ENCODE peak calls at places on chromosomes 13 and 19, in five cellular contexts. J, W, V, T and O are unnamed samples.

GRCh38 chr13:95734124-95734523 is 57.2 kb downstream of the DNAJC3 start:
- ATAC-seq in J (no peak), W (no peak), V (no peak), T (no peak), O (no peak)

GRCh38 chr13:110137677-110138008 is 169.3 kb downstream of the COL4A1 start:
- ATAC-seq in J (peak), W (peak), V (peak), T (peak), O (peak)

GRCh38 chr13:109416001-109416400 is 370.4 kb downstream of the IRS2 start:
- ATAC-seq in J (no peak), W (no peak), V (no peak), T (no peak), O (no peak)

GRCh38 chr13:110444226-110444653 is 117.3 kb downstream of the RAB20 start:
- ATAC-seq in J (no peak), W (peak), V (peak), T (peak), O (peak)

GRCh38 chr13:72983085-72983768 is 75.6 kb upstream of the KLF5 start:
- ATAC-seq in J (peak), W (peak), V (no peak), T (peak), O (peak)

GRCh38 chr13:27466513-27466912 is 16.1 kb upstream of the MTIF3 start:
- ATAC-seq in J (no peak), W (no peak), V (no peak), T (no peak), O (no peak)

GRCh38 chr19:50427997-50428425 is 4.7 kb upstream of the MYBPC2 start:
- ATAC-seq in J (no peak), W (peak), V (peak), T (peak), O (peak)

GRCh38 chr13:33207616-33207964 is 78.0 kb downstream of the STARD13 start:
- ATAC-seq in J (peak), W (peak), V (peak), T (peak), O (peak)

GRCh38 chr13:38685974-38686571 is 804 bp upstream of the FREM2 start:
- ATAC-seq in J (peak), W (peak), V (no peak), T (peak), O (no peak)

GRCh38 chr13:50267917-50268316 is 252.7 kb downstream of the KCNRG start:
- ATAC-seq in J (no peak), W (no peak), V (no peak), T (peak), O (no peak)

GRCh38 chr13:19586904-19587634 is 25.7 kb upstream of the TPTE2 start:
- ATAC-seq in J (peak), W (peak), V (peak), T (peak), O (no peak)

GRCh38 chr13:63516124-63516523 is 2100.5 kb upstream of the PCDH20 start:
- ATAC-seq in J (no peak), W (no peak), V (no peak), T (no peak), O (no peak)

GRCh38 chr13:49216334-49216733 is 3.8 kb upstream of the MLNR start:
- ATAC-seq in J (no peak), W (no peak), V (no peak), T (no peak), O (no peak)

GRCh38 chr19:56838930-56839664 is 1.4 kb downstream of the PEG3 start:
- ATAC-seq in J (peak), W (peak), V (peak), T (peak), O (peak)

GRCh38 chr19:28727133-28727834 is 485.7 kb downstream of the UQCRFS1 start:
- ATAC-seq in J (peak), W (no peak), V (no peak), T (peak), O (no peak)

GRCh38 chr19:16394681-16395375 is 70.2 kb downstream of the KLF2 start:
- ATAC-seq in J (no peak), W (no peak), V (no peak), T (peak), O (no peak)

GRCh38 chr13:99307648-99308339 is 595 bp upstream of the GPR183 start:
- ATAC-seq in J (peak), W (peak), V (no peak), T (peak), O (no peak)

GRCh38 chr13:39185326-39185725 is 147.1 kb downstream of the NHLRC3 start:
- ATAC-seq in J (no peak), W (no peak), V (peak), T (no peak), O (peak)

GRCh38 chr19:47539747-47540311 is 25.0 kb upstream of the NAPA start:
- ATAC-seq in J (no peak), W (no peak), V (no peak), T (no peak), O (no peak)